ENCODE peak calls at places on chromosomes 4 and X, in ten cellular contexts. D, T, K, F, P, N, H, Y, B and Q are unnamed samples.

GRCh38 chrX:132592880-132593279 is 104.0 kb upstream of the MBNL3 start:
- DNase-seq in D (peak; percentile 22), T (no peak), K (peak; percentile 75), F (peak; percentile 80), P (no peak), N (peak; percentile 5), H (no peak), Y (peak; percentile 84), B (no peak), Q (peak; percentile 8)

GRCh38 chr4:155568641-155569040 is 98.0 kb upstream of the GUCY1A1 start:
- DNase-seq in D (no peak), T (no peak), K (no peak), F (no peak), P (no peak), N (no peak), H (no peak), Y (no peak), B (no peak), Q (no peak)

GRCh38 chr4:52260507-52261302 is 209.6 kb downstream of the SPATA18 start:
- DNase-seq in D (peak; percentile 1), T (no peak), K (peak; percentile 3), F (no peak), P (no peak), N (no peak), H (no peak), Y (no peak), B (no peak), Q (no peak)

GRCh38 chr4:53905935-53906377 is 158.4 kb downstream of the CHIC2 start:
- DNase-seq in D (peak; percentile 81), T (no peak), K (peak; percentile 81), F (no peak), P (no peak), N (no peak), H (no peak), Y (no peak), B (peak; percentile 78), Q (peak; percentile 83)

GRCh38 chr4:54277691-54278090 is 48.6 kb downstream of the PDGFRA start:
- DNase-seq in D (no peak), T (no peak), K (no peak), F (no peak), P (no peak), N (no peak), H (no peak), Y (no peak), B (peak; percentile 92), Q (peak; percentile 82)

GRCh38 chr4:4411906-4412305 is 25.0 kb downstream of the NSG1 start:
- DNase-seq in D (no peak), T (peak; percentile 57), K (no peak), F (no peak), P (no peak), N (no peak), H (no peak), Y (no peak), B (no peak), Q (no peak)

GRCh38 chr4:30718889-30719252 is 1.3 kb upstream of the PCDH7 start:
- DNase-seq in D (no peak), T (no peak), K (peak; percentile 57), F (no peak), P (no peak), N (no peak), H (no peak), Y (no peak), B (peak; percentile 48), Q (peak; percentile 42)

GRCh38 chr4:79823148-79823763 is 249.8 kb downstream of the ANTXR2 start:
- DNase-seq in D (no peak), T (no peak), K (no peak), F (no peak), P (no peak), N (no peak), H (no peak), Y (no peak), B (peak; percentile 58), Q (peak; percentile 60)

GRCh38 chr4:11773798-11774197 is 345.1 kb upstream of the HS3ST1 start:
- DNase-seq in D (no peak), T (no peak), K (no peak), F (no peak), P (no peak), N (no peak), H (no peak), Y (no peak), B (no peak), Q (peak; percentile 75)

GRCh38 chr4:157052429-157053040 is 23.4 kb upstream of the GLRB start:
- DNase-seq in D (no peak), T (no peak), K (no peak), F (no peak), P (no peak), N (no peak), H (no peak), Y (no peak), B (no peak), Q (no peak)

GRCh38 chr4:128228021-128228571 is 59.5 kb downstream of the PGRMC2 start:
- DNase-seq in D (no peak), T (no peak), K (peak; percentile 4), F (no peak), P (no peak), N (no peak), H (no peak), Y (peak; percentile 30), B (no peak), Q (no peak)

GRCh38 chrX:10634681-10635161 is 14.3 kb upstream of the MID1 start:
- DNase-seq in D (no peak), T (no peak), K (no peak), F (no peak), P (peak; percentile 77), N (no peak), H (no peak), Y (no peak), B (peak; percentile 94), Q (peak; percentile 72)

GRCh38 chr4:183469936-183470335 is 25.5 kb downstream of the CDKN2AIP start:
- DNase-seq in D (no peak), T (no peak), K (no peak), F (no peak), P (no peak), N (no peak), H (no peak), Y (no peak), B (peak; percentile 61), Q (peak; percentile 66)

GRCh38 chr4:6523251-6523650 is 50.8 kb upstream of the PPP2R2C start:
- DNase-seq in D (no peak), T (no peak), K (no peak), F (no peak), P (no peak), N (no peak), H (no peak), Y (no peak), B (peak; percentile 10), Q (peak; percentile 10)